ENCODE peak calls at places on chromosomes 12 and 14, in five cellular contexts. One of them, this sample, is unnamed.

GRCh38 chr12:121946313-121947025 is 28.1 kb downstream of the CFAP251 start:
- DNase-seq in NCI-H1436: no peak
- DNase-seq in activated gamma-delta T cell treated with anti-CD3 and anti-CD28 coated beads, Interleukin-2, amount 50 U/mL, for 16 hours: no peak
- DNase-seq in H54: no peak
- DNase-seq in A673: no peak
- DNase-seq in this sample: no peak

GRCh38 chr14:91311284-91311662 is 66.8 kb upstream of the GPR68 start:
- DNase-seq in A673: no peak
- DNase-seq in NCI-H1436: no peak
- DNase-seq in activated gamma-delta T cell treated with anti-CD3 and anti-CD28 coated beads, Interleukin-2, amount 50 U/mL, for 16 hours: no peak
- DNase-seq in H54: no peak
- DNase-seq in this sample: peak

GRCh38 chr12:113803829-113804140 is 162.3 kb downstream of the RBM19 start:
- DNase-seq in NCI-H1436: no peak
- DNase-seq in H54: no peak
- DNase-seq in A673: no peak
- DNase-seq in activated gamma-delta T cell treated with anti-CD3 and anti-CD28 coated beads, Interleukin-2, amount 50 U/mL, for 16 hours: no peak
- DNase-seq in this sample: no peak

GRCh38 chr14:23562822-23563472 is 4.6 kb downstream of the AP1G2 start:
- DNase-seq in A673: peak
- DNase-seq in H54: no peak
- DNase-seq in activated gamma-delta T cell treated with anti-CD3 and anti-CD28 coated beads, Interleukin-2, amount 50 U/mL, for 16 hours: peak
- DNase-seq in NCI-H1436: peak
- DNase-seq in this sample: peak

GRCh38 chr12:94768398-94769039 is 118.2 kb upstream of the TMCC3 start:
- DNase-seq in H54: no peak
- DNase-seq in activated gamma-delta T cell treated with anti-CD3 and anti-CD28 coated beads, Interleukin-2, amount 50 U/mL, for 16 hours: no peak
- DNase-seq in A673: peak
- DNase-seq in NCI-H1436: no peak
- DNase-seq in this sample: no peak

GRCh38 chr14:33646692-33647260 is 304.1 kb downstream of the EGLN3 start:
- DNase-seq in H54: no peak
- DNase-seq in A673: no peak
- DNase-seq in NCI-H1436: no peak
- DNase-seq in activated gamma-delta T cell treated with anti-CD3 and anti-CD28 coated beads, Interleukin-2, amount 50 U/mL, for 16 hours: no peak
- DNase-seq in this sample: no peak

GRCh38 chr14:49955013-49955412 is 62.1 kb downstream of the ARF6 start:
- DNase-seq in NCI-H1436: no peak
- DNase-seq in H54: no peak
- DNase-seq in A673: no peak
- DNase-seq in activated gamma-delta T cell treated with anti-CD3 and anti-CD28 coated beads, Interleukin-2, amount 50 U/mL, for 16 hours: no peak
- DNase-seq in this sample: no peak

GRCh38 chr14:54585214-54585613 is 18.3 kb downstream of the SAMD4A start:
- DNase-seq in NCI-H1436: no peak
- DNase-seq in A673: no peak
- DNase-seq in H54: no peak
- DNase-seq in activated gamma-delta T cell treated with anti-CD3 and anti-CD28 coated beads, Interleukin-2, amount 50 U/mL, for 16 hours: no peak
- DNase-seq in this sample: no peak

GRCh38 chr12:112514926-112515642 is 96.3 kb downstream of the PTPN11 start:
- DNase-seq in H54: no peak
- DNase-seq in NCI-H1436: no peak
- DNase-seq in A673: no peak
- DNase-seq in activated gamma-delta T cell treated with anti-CD3 and anti-CD28 coated beads, Interleukin-2, amount 50 U/mL, for 16 hours: no peak
- DNase-seq in this sample: no peak

GRCh38 chr12:59940676-59941342 is 345.0 kb downstream of the SLC16A7 start:
- DNase-seq in activated gamma-delta T cell treated with anti-CD3 and anti-CD28 coated beads, Interleukin-2, amount 50 U/mL, for 16 hours: no peak
- DNase-seq in H54: no peak
- DNase-seq in A673: peak
- DNase-seq in NCI-H1436: no peak
- DNase-seq in this sample: no peak

GRCh38 chr12:13190275-13190674 is 6.3 kb upstream of the EMP1 start:
- DNase-seq in H54: no peak
- DNase-seq in A673: no peak
- DNase-seq in NCI-H1436: no peak
- DNase-seq in activated gamma-delta T cell treated with anti-CD3 and anti-CD28 coated beads, Interleukin-2, amount 50 U/mL, for 16 hours: no peak
- DNase-seq in this sample: no peak

GRCh38 chr14:53767566-53767965 is 189.1 kb downstream of the BMP4 start:
- DNase-seq in activated gamma-delta T cell treated with anti-CD3 and anti-CD28 coated beads, Interleukin-2, amount 50 U/mL, for 16 hours: no peak
- DNase-seq in NCI-H1436: no peak
- DNase-seq in H54: no peak
- DNase-seq in A673: no peak
- DNase-seq in this sample: no peak

GRCh38 chr14:81416233-81416927 is 16.3 kb upstream of the STON2 start:
- DNase-seq in activated gamma-delta T cell treated with anti-CD3 and anti-CD28 coated beads, Interleukin-2, amount 50 U/mL, for 16 hours: no peak
- DNase-seq in H54: no peak
- DNase-seq in NCI-H1436: no peak
- DNase-seq in A673: no peak
- DNase-seq in this sample: no peak

GRCh38 chr14:100070310-100070709 is 5.1 kb downstream of the EVL start:
- DNase-seq in H54: no peak
- DNase-seq in A673: no peak
- DNase-seq in activated gamma-delta T cell treated with anti-CD3 and anti-CD28 coated beads, Interleukin-2, amount 50 U/mL, for 16 hours: no peak
- DNase-seq in NCI-H1436: no peak
- DNase-seq in this sample: no peak

GRCh38 chr14:105878125-105878524 is 351.7 kb downstream of the TMEM121 start:
- DNase-seq in activated gamma-delta T cell treated with anti-CD3 and anti-CD28 coated beads, Interleukin-2, amount 50 U/mL, for 16 hours: no peak
- DNase-seq in NCI-H1436: no peak
- DNase-seq in A673: no peak
- DNase-seq in H54: no peak
- DNase-seq in this sample: no peak

This sample was measured in stimulated activated CD8-positive, alpha-beta memory T cell treated with anti-CD3 and anti-CD28 coated beads, Interleukin-7, amount 100 ng/mL, for 4 hours.